ENCODE peak calls at places on chromosomes 13 and 19, in eight cellular contexts. P is tibial nerve, Q is upper lobe of right lung, D is AG04450, S is kidney epithelial cell, F is astrocyte, H is activated B cell treated with CpG ODN at 0.5 μM for 24 hours, A is Peyer's patch. U is an unnamed sample.

GRCh38 chr13:65292488-65292901 is 1937.6 kb downstream of the PCDH9 start:
- DNase-seq in S (no peak), A (no peak), F (peak), P (no peak), H (no peak), Q (no peak), D (peak), U (no peak)

GRCh38 chr13:95741584-95742563 is 64.9 kb downstream of the DNAJC3 start:
- DNase-seq in P (no peak), Q (no peak), A (no peak), S (no peak), H (no peak), D (no peak), F (no peak), U (no peak)

GRCh38 chr19:35644987-35645679 is 3.0 kb upstream of the COX6B1 start:
- DNase-seq in P (peak), F (no peak), D (no peak), A (peak), H (peak), Q (peak), S (no peak), U (peak)

GRCh38 chr13:39840201-39840600 is 184.7 kb downstream of the COG6 start:
- DNase-seq in D (no peak), P (peak), Q (no peak), H (no peak), F (no peak), A (no peak), S (no peak), U (no peak)

GRCh38 chr13:97971519-97971918 is 18.0 kb downstream of the IPO5 start:
- DNase-seq in H (no peak), D (no peak), F (no peak), A (no peak), S (no peak), Q (no peak), P (no peak), U (no peak)

GRCh38 chr13:95191821-95192220 is 109.4 kb downstream of the ABCC4 start:
- DNase-seq in F (peak), P (peak), A (peak), S (peak), Q (peak), H (peak), D (peak), U (peak)

GRCh38 chr13:112692104-112692503 is 2.3 kb downstream of the ATP11A start:
- DNase-seq in Q (no peak), D (no peak), P (no peak), S (no peak), H (no peak), A (no peak), F (no peak), U (no peak)

GRCh38 chr13:46361535-46361934 is 25.5 kb downstream of the RUBCNL start:
- DNase-seq in S (no peak), F (no peak), D (no peak), P (no peak), H (no peak), Q (no peak), A (no peak), U (no peak)

GRCh38 chr19:662207-662961 is 630 bp downstream of the RNF126 start:
- DNase-seq in S (no peak), F (peak), Q (peak), D (no peak), H (peak), A (peak), P (no peak), U (no peak)

GRCh38 chr13:110403315-110403714 is 96.2 kb downstream of the COL4A2 start:
- DNase-seq in D (peak), H (no peak), P (no peak), S (no peak), A (no peak), F (peak), Q (no peak), U (no peak)

GRCh38 chr13:40974460-40975407 is 44.4 kb downstream of the ELF1 start:
- DNase-seq in P (no peak), A (peak), S (peak), F (peak), D (no peak), H (no peak), Q (no peak), U (no peak)

GRCh38 chr13:19634129-19634740 is 776 bp downstream of the MPHOSPH8 start:
- DNase-seq in H (no peak), Q (no peak), D (no peak), F (peak), S (no peak), A (no peak), P (peak), U (no peak)

GRCh38 chr13:99977912-99978780 is 3.4 kb upstream of the ZIC2 start:
- DNase-seq in H (no peak), S (no peak), Q (no peak), F (no peak), A (peak), P (no peak), D (no peak), U (no peak)

GRCh38 chr13:32537580-32538233 is 888 bp downstream of the N4BP2L2 start:
- DNase-seq in P (peak), H (peak), S (no peak), Q (peak), F (no peak), A (peak), D (no peak), U (no peak)

GRCh38 chr19:41882568-41883462 is at the start of gene ARHGEF1:
- DNase-seq in P (no peak), D (no peak), Q (peak), H (peak), A (peak), F (no peak), S (no peak), U (no peak)

GRCh38 chr19:49205114-49205513 is 47.5 kb downstream of the TRPM4 start:
- DNase-seq in S (no peak), A (no peak), H (no peak), P (no peak), Q (no peak), D (no peak), F (no peak), U (no peak)

GRCh38 chr19:49194408-49194807 is 36.8 kb downstream of the TRPM4 start:
- DNase-seq in P (no peak), F (no peak), A (no peak), Q (no peak), S (no peak), D (no peak), H (no peak), U (no peak)

GRCh38 chr19:49196527-49197240 is 39.1 kb downstream of the TRPM4 start:
- DNase-seq in H (no peak), F (no peak), D (no peak), P (no peak), S (no peak), A (no peak), Q (no peak), U (no peak)

GRCh38 chr19:49201042-49201441 is 43.5 kb downstream of the TRPM4 start:
- DNase-seq in S (no peak), F (no peak), H (no peak), A (no peak), P (no peak), Q (no peak), D (no peak), U (no peak)

GRCh38 chr19:49200238-49200862 is 42.8 kb downstream of the TRPM4 start:
- DNase-seq in H (no peak), Q (no peak), P (no peak), D (no peak), S (no peak), F (no peak), A (no peak), U (no peak)
- TF ChIP-seq CTCF in H (no peak), Q (no peak), P (no peak), D (no peak), S (no peak), F (no peak), A (no peak), U (no peak)

DNA sequence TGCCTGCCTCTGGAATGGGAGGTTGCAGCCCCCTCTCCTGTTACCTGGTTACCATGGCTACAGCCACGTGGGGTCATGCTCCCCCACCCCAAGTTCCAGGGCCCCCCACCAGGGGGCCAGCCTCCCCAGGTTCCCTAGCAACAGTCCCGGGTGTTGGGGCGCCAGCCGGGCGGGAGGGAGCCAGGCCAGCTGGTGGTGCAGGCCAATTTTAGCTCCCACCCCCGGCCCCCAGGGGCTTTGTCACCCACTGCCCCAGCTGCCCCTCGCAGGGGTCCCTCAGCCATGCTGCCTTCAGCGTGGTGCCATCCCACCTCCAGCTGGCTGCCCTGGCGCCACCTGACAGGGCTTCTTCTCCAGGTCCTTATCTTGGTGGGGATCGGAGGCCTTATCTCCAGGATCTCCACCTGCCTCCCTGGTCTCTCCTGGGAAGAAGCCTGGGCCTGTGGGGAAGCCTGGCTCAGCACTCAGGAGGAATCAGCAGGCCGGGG is 3.0 kb downstream of the MARK4 start:
- DNase-seq in A (no peak), Q (no peak), F (no peak), D (no peak), P (no peak), S (no peak), H (no peak), U (no peak)
- TF ChIP-seq CTCF in A (no peak), Q (peak), F (no peak), D (peak), P (no peak), S (peak), H (no peak), U (no peak)

DNA sequence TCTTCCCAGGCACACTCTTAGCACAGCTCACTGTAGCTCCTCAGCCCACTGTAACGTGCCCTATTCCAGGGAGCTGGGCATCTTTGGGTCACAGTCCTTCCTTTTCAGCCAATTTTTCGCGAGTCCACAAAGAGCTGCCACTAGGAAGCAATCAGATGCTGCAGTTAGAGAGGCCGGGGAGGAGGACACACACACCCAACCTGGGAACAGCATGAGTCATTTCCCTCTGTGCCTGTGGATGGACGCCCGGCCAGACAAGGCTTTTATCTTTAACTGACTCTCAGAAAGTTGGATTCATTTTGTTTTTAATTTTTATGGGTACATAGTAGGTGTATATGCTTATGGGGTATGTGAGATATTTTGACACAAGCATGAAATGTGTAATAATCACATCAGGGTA is 918.6 kb downstream of the UQCRFS1 start:
- DNase-seq in P (no peak), H (no peak), S (no peak), F (peak), Q (no peak), A (no peak), D (no peak), U (no peak)
- TF ChIP-seq CTCF in P (no peak), H (no peak), S (no peak), F (no peak), Q (no peak), A (no peak), D (no peak), U (no peak)

GRCh38 chr19:38708413-38709024 is 35.8 kb downstream of the CAPN12 start:
- DNase-seq in S (no peak), F (no peak), Q (no peak), P (no peak), H (no peak), A (no peak), D (no peak), U (no peak)
- TF ChIP-seq CTCF in S (no peak), F (no peak), Q (no peak), P (no peak), H (no peak), A (no peak), D (no peak), U (no peak)

DNA sequence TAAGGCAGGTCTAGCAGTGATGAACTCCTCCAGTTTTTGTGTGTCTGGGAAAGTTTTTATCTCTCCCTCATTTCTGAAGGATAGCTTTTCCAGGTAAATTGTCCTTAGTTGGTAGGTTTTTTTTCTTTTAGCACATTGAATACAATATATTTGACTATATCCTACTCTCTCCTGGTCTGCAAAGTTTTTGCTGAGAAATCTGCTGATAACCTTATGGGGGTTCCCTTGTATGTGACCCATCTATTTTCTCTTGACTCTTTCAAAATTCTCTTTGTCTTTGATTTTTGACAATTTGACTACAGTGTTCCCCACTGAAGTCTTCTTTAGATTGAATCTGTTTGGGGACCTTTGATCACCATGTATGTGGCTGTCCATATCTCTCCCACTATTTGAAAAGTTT is 42.6 kb upstream of the ZNF507 start:
- DNase-seq in P (no peak), A (no peak), D (no peak), H (no peak), S (no peak), F (no peak), Q (no peak), U (no peak)
- TF ChIP-seq CTCF in P (no peak), A (no peak), D (no peak), H (no peak), S (no peak), F (no peak), Q (no peak), U (no peak)

DNA sequence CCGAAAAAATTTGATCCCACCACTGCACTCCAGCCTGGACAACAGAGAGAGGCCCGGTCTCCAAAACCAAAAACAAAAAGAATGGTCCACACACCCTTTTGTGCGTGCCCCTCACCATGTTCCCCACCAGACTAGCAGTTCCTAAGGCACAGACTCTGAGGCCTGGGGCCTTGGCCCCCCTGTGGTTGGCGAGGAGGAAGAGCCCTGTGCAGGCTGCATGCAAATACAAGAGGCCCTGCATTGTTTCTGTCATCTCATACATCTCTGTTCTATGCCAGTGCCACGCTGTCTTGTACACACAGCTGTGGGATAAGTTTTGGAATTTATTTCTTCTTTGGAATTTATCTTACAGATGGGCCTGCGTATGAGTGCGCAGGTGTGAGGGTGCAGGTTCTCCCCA is 4.7 kb upstream of the YJEFN3 start:
- DNase-seq in H (no peak), A (no peak), F (no peak), S (no peak), Q (no peak), P (no peak), D (no peak), U (no peak)
- TF ChIP-seq CTCF in H (no peak), A (no peak), F (no peak), S (no peak), Q (no peak), P (no peak), D (no peak), U (no peak)

DNA sequence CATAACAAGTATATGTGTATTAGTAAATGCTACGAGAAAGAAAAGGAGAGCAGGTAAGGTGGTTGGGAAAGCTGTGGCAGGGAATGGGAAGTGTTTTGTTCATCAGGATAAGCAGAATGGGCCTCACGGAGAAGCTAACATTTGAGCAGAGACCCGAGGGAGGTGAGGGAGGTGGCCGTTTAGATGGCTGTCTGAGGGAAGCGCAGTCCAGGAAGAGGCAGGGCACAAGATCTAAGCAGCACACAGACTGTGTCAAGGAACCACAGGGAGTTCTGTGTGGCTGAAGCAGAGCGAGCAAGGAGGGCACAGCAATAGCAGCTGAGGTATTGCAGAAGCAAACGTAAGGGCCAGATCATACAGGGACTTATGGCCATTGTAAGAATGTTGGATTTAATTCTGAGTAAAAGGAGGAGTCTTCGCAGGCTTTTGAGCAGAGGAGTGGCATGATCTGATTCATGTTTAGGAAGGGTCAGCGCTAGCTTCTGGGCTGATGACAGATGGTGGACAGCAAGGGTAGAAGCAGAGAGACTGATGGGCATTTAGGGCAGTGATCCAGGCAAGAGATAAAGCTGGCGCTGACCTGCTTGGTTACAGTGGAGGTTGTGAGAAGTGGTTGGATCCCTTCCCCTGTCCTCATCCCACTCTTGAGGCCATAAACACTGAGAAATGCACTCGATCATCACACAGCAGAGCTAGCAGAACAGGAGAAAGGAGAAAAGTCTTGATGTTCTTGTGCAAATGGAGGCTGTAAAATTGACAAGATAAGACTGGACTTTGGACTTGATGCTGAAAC is 199.9 kb downstream of the LACC1 start:
- DNase-seq in H (no peak), A (no peak), P (no peak), S (no peak), Q (no peak), D (no peak), F (no peak), U (no peak)
- TF ChIP-seq CTCF in H (no peak), A (no peak), P (no peak), S (no peak), Q (no peak), D (no peak), F (no peak), U (no peak)

DNA sequence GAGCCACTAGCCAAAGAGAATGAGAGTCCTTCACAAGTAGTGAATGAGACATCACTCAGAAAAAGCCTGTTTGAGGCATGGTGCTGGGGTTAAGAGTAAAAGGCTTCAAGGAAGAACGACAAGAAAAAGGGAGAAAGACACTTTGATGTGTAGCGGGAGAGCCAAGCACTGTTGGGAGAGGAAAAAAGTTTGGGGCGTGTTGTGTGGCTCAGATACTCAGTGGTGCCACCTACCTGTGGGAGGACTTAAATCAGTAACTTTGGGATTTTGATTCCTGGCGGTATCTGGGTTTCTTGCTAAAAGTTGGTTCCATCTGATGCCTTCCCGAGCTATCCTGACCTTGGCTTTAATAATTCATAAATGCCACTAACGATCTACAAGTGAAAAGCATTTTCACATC is 12.3 kb downstream of the ELSPBP1 start:
- DNase-seq in F (no peak), S (no peak), A (no peak), P (no peak), H (no peak), Q (no peak), D (no peak), U (no peak)
- TF ChIP-seq CTCF in F (no peak), S (no peak), A (no peak), P (no peak), H (no peak), Q (no peak), D (no peak), U (peak)

GRCh38 chr19:45074744-45075143 is 1.5 kb downstream of the ZNF296 start:
- DNase-seq in F (no peak), H (no peak), A (no peak), D (no peak), P (no peak), Q (no peak), S (no peak), U (no peak)

GRCh38 chr19:45071545-45071938 is 4.7 kb downstream of the ZNF296 start:
- DNase-seq in H (no peak), P (no peak), A (no peak), F (no peak), Q (no peak), S (no peak), D (no peak), U (no peak)

GRCh38 chr19:45070214-45070613 is 6.1 kb downstream of the ZNF296 start:
- DNase-seq in P (no peak), F (no peak), S (no peak), D (no peak), Q (no peak), H (no peak), A (no peak), U (no peak)

GRCh38 chr19:45070861-45071544 is 5.3 kb downstream of the ZNF296 start:
- DNase-seq in Q (no peak), S (no peak), A (no peak), H (no peak), D (no peak), P (no peak), F (no peak), U (no peak)

GRCh38 chr19:45071969-45072790 is 4.1 kb downstream of the ZNF296 start:
- DNase-seq in Q (no peak), D (no peak), A (no peak), F (no peak), P (no peak), H (no peak), S (no peak), U (no peak)
- TF ChIP-seq CTCF in Q (no peak), D (no peak), A (no peak), F (no peak), P (no peak), H (no peak), S (no peak), U (no peak)

GRCh38 chr19:32357720-32358119 is 12.3 kb downstream of the ZNF507 start:
- DNase-seq in F (no peak), S (no peak), P (no peak), Q (no peak), A (no peak), H (no peak), D (no peak), U (no peak)
- TF ChIP-seq CTCF in F (peak), S (no peak), P (no peak), Q (no peak), A (no peak), H (no peak), D (peak), U (peak)

U was measured in D721Med.